ENCODE peak calls at places on chromosomes 16 and 17, in four cellular contexts. Z, N, Y and O are unnamed samples.

GRCh38 chr17:76207670-76208069 is 32.6 kb downstream of the RNF157 start:
- DNase-seq in N (no peak), Y (no peak), Z (no peak), O (no peak)

GRCh38 chr17:82889496-82890338 is 49.9 kb upstream of the ZNF750 start:
- DNase-seq in N (no peak), Z (no peak), Y (no peak), O (no peak)

GRCh38 chr16:11235703-11235991 is 20.4 kb downstream of the SOCS1 start:
- DNase-seq in Z (no peak), Y (no peak), N (no peak), O (no peak)

GRCh38 chr17:75799402-75799801 is 14.8 kb downstream of the UNK start:
- DNase-seq in N (no peak), Z (no peak), Y (no peak), O (no peak)

GRCh38 chr17:80474933-80475915 is 1.2 kb downstream of the NPTX1 start:
- DNase-seq in N (peak; percentile 69), Y (no peak), Z (no peak), O (no peak)

GRCh38 chr16:12315330-12316138 is 339.0 kb downstream of the SNX29 start:
- DNase-seq in Y (no peak), Z (no peak), N (no peak), O (no peak)

GRCh38 chr17:3527896-3528603 is 29.6 kb downstream of the TRPV3 start:
- DNase-seq in Z (no peak), N (no peak), Y (no peak), O (no peak)

GRCh38 chr16:80526418-80527061 is 14.3 kb upstream of the DYNLRB2 start:
- DNase-seq in N (peak; percentile 49), Y (no peak), Z (no peak), O (peak; percentile 69)

GRCh38 chr16:23391381-23392222 is 61.4 kb downstream of the COG7 start:
- DNase-seq in Y (no peak), N (no peak), Z (no peak), O (no peak)

GRCh38 chr17:82775033-82775823 is 23.4 kb downstream of the TBCD start:
- DNase-seq in Y (no peak), Z (no peak), N (peak; percentile 41), O (peak; percentile 41)

GRCh38 chr16:20377181-20377580 is 24.7 kb upstream of the UMOD start:
- DNase-seq in N (no peak), Y (no peak), Z (no peak), O (no peak)

GRCh38 chr17:70365098-70365583 is 195.8 kb downstream of the KCNJ2 start:
- DNase-seq in N (no peak), Y (peak; percentile 71), Z (no peak), O (no peak)

GRCh38 chr17:58665946-58666857 is 25.6 kb downstream of the TEX14 start:
- DNase-seq in Z (no peak), Y (no peak), N (no peak), O (no peak)

GRCh38 chr16:71205482-71206131 is 24.9 kb downstream of the HYDIN start:
- DNase-seq in Y (no peak), Z (no peak), N (no peak), O (no peak)

GRCh38 chr16:84947022-84947421 is 64.3 kb downstream of the ZDHHC7 start:
- DNase-seq in Z (no peak), Y (no peak), N (no peak), O (no peak)

GRCh38 chr17:36602030-36602737 is 801 bp downstream of the MRM1 start:
- DNase-seq in Y (no peak), Z (no peak), N (no peak), O (peak; percentile 25)

GRCh38 chr17:75313941-75314550 is 24.8 kb upstream of the SLC25A19 start:
- DNase-seq in Y (no peak), Z (no peak), N (no peak), O (no peak)

GRCh38 chr16:67000384-67001158 is 12.2 kb downstream of the CES4A start:
- DNase-seq in Z (no peak), N (peak; percentile 97), Y (no peak), O (peak; percentile 86)

GRCh38 chr17:7931709-7932482 is at the start of the genes CNTROB and TRAPPC1:
- DNase-seq in N (peak; percentile 98), Z (peak; percentile 90), Y (peak; percentile 98), O (peak; percentile 98)

GRCh38 chr17:7932483-7932891 is 481 bp downstream of the CNTROB start:
- DNase-seq in Z (no peak), N (peak; percentile 60), Y (no peak), O (no peak)

GRCh38 chr17:7930841-7931631 is 710 bp downstream of the TRAPPC1 start:
- DNase-seq in Z (no peak), Y (no peak), N (no peak), O (no peak)

GRCh38 chr17:7927596-7927995 is 2.1 kb downstream of the KCNAB3 start:
- DNase-seq in N (no peak), Y (no peak), Z (no peak), O (no peak)

GRCh38 chr17:7929158-7930029 is at the start of gene KCNAB3:
- DNase-seq in N (peak; percentile 92), Y (no peak), Z (no peak), O (no peak)
- TF ChIP-seq NRF1 in N (no peak), Y (no peak), Z (no peak), O (no peak)

GRCh38 chr16:15973997-15974396 is 24.6 kb downstream of the ABCC1 start:
- DNase-seq in Y (no peak), N (no peak), Z (no peak), O (no peak)

GRCh38 chr16:15971435-15971805 is 22.0 kb downstream of the ABCC1 start:
- DNase-seq in N (no peak), Z (peak; percentile 38), Y (no peak), O (no peak)

GRCh38 chr16:15970743-15971434 is 21.5 kb downstream of the ABCC1 start:
- DNase-seq in Z (peak; percentile 94), Y (no peak), N (no peak), O (no peak)

GRCh38 chr16:15973460-15973859 is 24.0 kb downstream of the ABCC1 start:
- DNase-seq in Z (no peak), Y (no peak), N (no peak), O (no peak)

GRCh38 chr16:15972046-15972868 is 22.8 kb downstream of the ABCC1 start:
- DNase-seq in Z (no peak), N (no peak), Y (no peak), O (no peak)
- H3K4me2 ChIP-seq in Z (peak overlapping the region; percentile 66), N (no peak overlapping the region), Y (no peak overlapping the region), O (no peak overlapping the region)

GRCh38 chr16:641326-642188 is at the start of gene MCRIP2:
- DNase-seq in Y (peak; percentile 34), Z (no peak), N (peak; percentile 93), O (peak; percentile 94)
- TF ChIP-seq NRF1 in Y (no peak), Z (no peak), N (peak; percentile 60), O (peak; percentile 85)

GRCh38 chr17:77468897-77469296 is 328.1 kb downstream of the SEC14L1 start:
- DNase-seq in Y (no peak), N (no peak), Z (no peak), O (no peak)

GRCh38 chr17:77470800-77471733 is 330.3 kb downstream of the SEC14L1 start:
- DNase-seq in Y (no peak), Z (no peak), N (peak; percentile 89), O (peak; percentile 64)

GRCh38 chr17:77471984-77472836 is 331.4 kb downstream of the SEC14L1 start:
- DNase-seq in Z (no peak), Y (no peak), N (peak; percentile 67), O (no peak)

GRCh38 chr17:77472837-77473214 is 332.1 kb downstream of the SEC14L1 start:
- DNase-seq in Y (no peak), Z (no peak), N (no peak), O (no peak)

DNA sequence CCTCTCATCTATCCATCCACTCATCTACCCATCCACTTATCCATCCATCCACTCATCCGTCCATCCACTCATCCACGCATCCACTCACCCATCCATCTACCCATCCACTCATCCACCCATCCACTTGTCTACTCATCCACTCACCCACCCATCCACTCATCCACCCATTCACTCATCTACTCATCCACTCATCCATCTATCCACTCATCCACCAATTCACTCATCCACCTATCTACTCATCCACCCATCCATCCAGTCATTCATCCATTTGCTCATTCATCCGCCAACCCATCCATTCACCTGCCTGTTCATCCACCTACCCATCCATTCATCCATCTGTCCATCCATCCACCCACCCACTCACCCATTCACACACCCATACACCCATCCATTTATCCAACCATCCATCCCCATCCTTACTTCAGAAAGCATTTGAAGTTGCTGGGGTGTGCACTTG is 329.6 kb downstream of the SEC14L1 start:
- DNase-seq in N (no peak), Y (no peak), Z (no peak), O (no peak)
- H3K4me2 ChIP-seq in N (peak overlapping the region; percentile 53), Y (peak overlapping the region; percentile 85), Z (peak overlapping the region; percentile 63), O (no peak overlapping the region)

GRCh38 chr17:79468183-79468944 is 142.5 kb downstream of the RBFOX3 start:
- DNase-seq in N (no peak), Y (no peak), Z (no peak), O (no peak)

GRCh38 chr17:79469646-79470045 is 141.2 kb downstream of the RBFOX3 start:
- DNase-seq in N (no peak), Z (no peak), Y (no peak), O (no peak)

GRCh38 chr17:79464310-79465010 is 146.4 kb downstream of the RBFOX3 start:
- DNase-seq in Y (no peak), Z (no peak), N (no peak), O (no peak)

GRCh38 chr17:79465011-79466006 is 145.5 kb downstream of the RBFOX3 start:
- DNase-seq in N (peak; percentile 61), Z (no peak), Y (no peak), O (no peak)

DNA sequence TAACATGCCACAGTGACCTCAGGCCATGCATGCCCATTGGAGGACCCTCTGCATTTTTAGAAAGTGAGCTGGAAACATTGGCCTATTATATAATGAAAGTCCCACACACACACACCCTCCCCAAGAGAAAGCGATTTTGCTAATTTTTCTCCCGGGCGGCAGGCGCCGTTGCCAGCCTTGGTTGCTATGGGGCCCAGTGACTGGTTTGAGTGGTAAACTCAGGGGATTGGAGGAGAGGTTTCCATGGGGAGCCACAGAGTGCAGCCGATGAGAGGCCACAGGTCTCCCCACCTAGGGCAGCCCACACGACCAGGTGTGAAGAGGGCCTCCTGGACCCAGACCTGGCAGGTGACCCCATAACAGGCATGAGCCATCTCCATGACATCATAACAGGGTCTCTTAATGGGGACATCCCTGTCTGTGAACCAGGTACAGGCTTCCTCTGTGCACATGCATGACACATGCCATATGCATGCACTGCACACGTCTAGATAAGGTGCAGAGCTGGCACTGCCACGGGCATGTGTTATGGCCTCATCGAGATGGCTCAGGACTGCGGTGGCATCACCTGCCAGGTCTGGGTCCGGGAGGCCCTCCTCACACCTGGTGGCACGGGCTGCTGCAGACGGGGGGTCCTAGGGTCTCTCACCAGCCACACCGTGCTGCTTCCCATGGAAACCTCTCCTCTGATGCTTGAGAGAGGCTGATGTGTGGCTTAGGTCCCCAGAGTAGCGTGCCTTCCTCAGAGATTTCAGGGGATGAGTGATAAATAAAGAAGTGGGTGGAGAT is 144.1 kb downstream of the RBFOX3 start:
- DNase-seq in N (no peak), Z (no peak), Y (no peak), O (no peak)
- TF ChIP-seq NRF1 in N (no peak), Z (no peak), Y (no peak), O (no peak)

GRCh38 chr17:45424769-45425124 is 7.9 kb downstream of the ARHGAP27 start:
- DNase-seq in N (no peak), Y (no peak), Z (no peak), O (no peak)
- H3K4me2 ChIP-seq in N (no peak overlapping the region), Y (no peak overlapping the region), Z (peak overlapping the region; percentile 51), O (no peak overlapping the region)